ENCODE peak calls at places on chromosomes 13 and 19, in seven cellular contexts. One of them, this sample, is unnamed.

GRCh38 chr19:38815059-38816001 is 2.6 kb upstream of the LGALS4 start:
- DNase-seq in A549: no peak
- DNase-seq in GM12865: no peak
- DNase-seq in endothelial cell: no peak
- DNase-seq in body of pancreas: no peak
- DNase-seq in GM23338: peak; percentile 44
- DNase-seq in gastrocnemius medialis: no peak
- DNase-seq in this sample: no peak

GRCh38 chr13:50241479-50241878 is 226.2 kb downstream of the KCNRG start:
- DNase-seq in endothelial cell: no peak
- DNase-seq in gastrocnemius medialis: no peak
- DNase-seq in GM12865: no peak
- DNase-seq in body of pancreas: no peak
- DNase-seq in A549: no peak
- DNase-seq in GM23338: no peak
- DNase-seq in this sample: no peak

GRCh38 chr13:59823495-59823894 is 340.2 kb downstream of the DIAPH3 start:
- DNase-seq in body of pancreas: no peak
- DNase-seq in endothelial cell: no peak
- DNase-seq in gastrocnemius medialis: no peak
- DNase-seq in GM23338: no peak
- DNase-seq in A549: peak; percentile 0
- DNase-seq in GM12865: no peak
- DNase-seq in this sample: no peak

GRCh38 chr19:46906221-46906620 is 45.4 kb downstream of the ARHGAP35 start:
- DNase-seq in body of pancreas: no peak
- DNase-seq in gastrocnemius medialis: no peak
- DNase-seq in GM23338: no peak
- DNase-seq in endothelial cell: no peak
- DNase-seq in A549: no peak
- DNase-seq in GM12865: no peak
- DNase-seq in this sample: no peak

GRCh38 chr13:100506154-100506553 is 82.4 kb downstream of the GGACT start:
- DNase-seq in A549: no peak
- DNase-seq in body of pancreas: no peak
- DNase-seq in GM12865: peak; percentile 77
- DNase-seq in gastrocnemius medialis: no peak
- DNase-seq in GM23338: no peak
- DNase-seq in endothelial cell: no peak
- DNase-seq in this sample: peak; percentile 70

GRCh38 chr13:114226088-114226487 is 8.6 kb upstream of the CDC16 start:
- DNase-seq in endothelial cell: no peak
- DNase-seq in gastrocnemius medialis: no peak
- DNase-seq in GM23338: no peak
- DNase-seq in body of pancreas: peak; percentile 59
- DNase-seq in GM12865: peak; percentile 17
- DNase-seq in A549: no peak
- DNase-seq in this sample: no peak

GRCh38 chr19:58554494-58555368 is at the start of gene CHMP2A:
- DNase-seq in GM12865: peak; percentile 99
- DNase-seq in GM23338: peak; percentile 99
- DNase-seq in body of pancreas: peak; percentile 98
- DNase-seq in A549: peak; percentile 99
- DNase-seq in gastrocnemius medialis: peak; percentile 99
- DNase-seq in endothelial cell: peak; percentile 98
- DNase-seq in this sample: peak; percentile 99

GRCh38 chr13:101454767-101455166 is 2.3 kb downstream of the ITGBL1 start:
- DNase-seq in GM23338: no peak
- DNase-seq in body of pancreas: no peak
- DNase-seq in endothelial cell: no peak
- DNase-seq in GM12865: no peak
- DNase-seq in gastrocnemius medialis: no peak
- DNase-seq in A549: peak; percentile 49
- DNase-seq in this sample: no peak

GRCh38 chr13:90830782-90831181 is 516.7 kb upstream of the MIR17HG start:
- DNase-seq in endothelial cell: no peak
- DNase-seq in GM12865: no peak
- DNase-seq in GM23338: no peak
- DNase-seq in A549: no peak
- DNase-seq in gastrocnemius medialis: no peak
- DNase-seq in body of pancreas: no peak
- DNase-seq in this sample: no peak
- TF ChIP-seq CTCF in endothelial cell: no peak
- TF ChIP-seq CTCF in GM12865: no peak
- TF ChIP-seq CTCF in GM23338: no peak
- TF ChIP-seq CTCF in A549: no peak
- TF ChIP-seq CTCF in gastrocnemius medialis: no peak
- TF ChIP-seq CTCF in body of pancreas: no peak
- TF ChIP-seq CTCF in this sample: no peak

DNA sequence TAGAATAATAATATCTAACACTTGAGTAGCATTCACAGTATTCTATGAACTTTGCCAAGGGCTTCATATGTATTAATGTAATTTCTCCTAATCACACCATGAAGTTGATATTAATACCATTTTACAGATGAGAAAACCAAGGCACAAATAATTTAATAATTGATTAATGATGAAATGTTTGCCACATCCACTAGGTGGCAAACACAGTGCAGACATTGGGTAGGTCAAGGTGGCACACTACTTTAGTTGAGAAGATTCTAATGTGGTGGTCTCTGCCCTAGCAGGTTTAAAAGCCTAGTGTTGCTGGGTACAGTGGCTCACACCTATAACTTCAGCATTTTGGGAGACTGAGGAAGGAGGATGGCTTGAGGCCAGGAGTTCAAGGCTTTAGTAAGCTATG is 412.4 kb downstream of the SUCLA2 start:
- DNase-seq in body of pancreas: no peak
- DNase-seq in GM23338: peak; percentile 19
- DNase-seq in endothelial cell: no peak
- DNase-seq in GM12865: no peak
- DNase-seq in gastrocnemius medialis: no peak
- DNase-seq in A549: no peak
- DNase-seq in this sample: no peak
- TF ChIP-seq CTCF in body of pancreas: no peak
- TF ChIP-seq CTCF in GM23338: peak; percentile 62
- TF ChIP-seq CTCF in endothelial cell: peak; percentile 55
- TF ChIP-seq CTCF in GM12865: peak; percentile 11
- TF ChIP-seq CTCF in gastrocnemius medialis: no peak
- TF ChIP-seq CTCF in A549: no peak
- TF ChIP-seq CTCF in this sample: no peak

GRCh38 chr19:30498707-30499106 is 126.5 kb downstream of the ZNF536 start:
- DNase-seq in GM12865: no peak
- DNase-seq in gastrocnemius medialis: no peak
- DNase-seq in body of pancreas: no peak
- DNase-seq in A549: no peak
- DNase-seq in endothelial cell: peak; percentile 24
- DNase-seq in GM23338: peak; percentile 78
- DNase-seq in this sample: no peak
- TF ChIP-seq CTCF in GM12865: no peak
- TF ChIP-seq CTCF in gastrocnemius medialis: no peak
- TF ChIP-seq CTCF in body of pancreas: no peak
- TF ChIP-seq CTCF in A549: no peak
- TF ChIP-seq CTCF in endothelial cell: no peak
- TF ChIP-seq CTCF in GM23338: peak; percentile 69
- TF ChIP-seq CTCF in this sample: no peak

GRCh38 chr13:56352356-56352755 is 788.4 kb upstream of the PRR20A start:
- DNase-seq in body of pancreas: no peak
- DNase-seq in GM23338: no peak
- DNase-seq in endothelial cell: no peak
- DNase-seq in gastrocnemius medialis: no peak
- DNase-seq in A549: no peak
- DNase-seq in GM12865: no peak
- DNase-seq in this sample: no peak
- TF ChIP-seq CTCF in body of pancreas: no peak
- TF ChIP-seq CTCF in GM23338: no peak
- TF ChIP-seq CTCF in endothelial cell: no peak
- TF ChIP-seq CTCF in gastrocnemius medialis: no peak
- TF ChIP-seq CTCF in A549: no peak
- TF ChIP-seq CTCF in GM12865: no peak
- TF ChIP-seq CTCF in this sample: no peak

DNA sequence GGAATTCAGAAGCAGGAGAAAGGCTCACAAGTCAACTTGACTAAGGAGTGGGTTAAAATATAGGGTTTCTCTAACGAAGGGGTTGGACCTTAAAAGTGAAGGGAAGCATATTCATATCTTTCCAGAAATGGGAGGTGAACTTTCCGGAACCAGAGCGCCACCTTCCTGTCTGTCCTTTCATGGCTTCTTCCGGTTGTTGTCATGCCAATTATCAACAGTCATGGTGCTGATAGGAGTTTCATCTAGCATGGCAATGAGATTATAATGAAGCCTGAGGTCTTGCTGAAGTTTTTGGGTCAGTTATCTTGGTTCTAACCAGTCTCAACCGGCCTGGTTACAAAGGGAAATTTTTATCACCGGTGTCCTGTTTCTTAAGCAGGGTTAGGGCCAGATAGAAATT is 162.9 kb upstream of the NBEA start:
- DNase-seq in body of pancreas: no peak
- DNase-seq in endothelial cell: no peak
- DNase-seq in gastrocnemius medialis: no peak
- DNase-seq in A549: peak; percentile 20
- DNase-seq in GM12865: no peak
- DNase-seq in GM23338: peak; percentile 15
- DNase-seq in this sample: no peak
- TF ChIP-seq CTCF in body of pancreas: no peak
- TF ChIP-seq CTCF in endothelial cell: no peak
- TF ChIP-seq CTCF in gastrocnemius medialis: no peak
- TF ChIP-seq CTCF in A549: no peak
- TF ChIP-seq CTCF in GM12865: no peak
- TF ChIP-seq CTCF in GM23338: peak; percentile 59
- TF ChIP-seq CTCF in this sample: no peak

GRCh38 chr19:51345076-51345620 is 3.2 kb upstream of the VSIG10L start:
- DNase-seq in GM23338: no peak
- DNase-seq in GM12865: no peak
- DNase-seq in body of pancreas: no peak
- DNase-seq in endothelial cell: no peak
- DNase-seq in A549: no peak
- DNase-seq in gastrocnemius medialis: no peak
- DNase-seq in this sample: no peak

GRCh38 chr19:51347209-51347928 is 5.4 kb upstream of the VSIG10L start:
- DNase-seq in GM12865: no peak
- DNase-seq in gastrocnemius medialis: no peak
- DNase-seq in endothelial cell: no peak
- DNase-seq in body of pancreas: no peak
- DNase-seq in A549: no peak
- DNase-seq in GM23338: no peak
- DNase-seq in this sample: no peak

GRCh38 chr19:51342631-51343569 is 961 bp upstream of the VSIG10L start:
- DNase-seq in A549: no peak
- DNase-seq in GM23338: no peak
- DNase-seq in GM12865: no peak
- DNase-seq in endothelial cell: no peak
- DNase-seq in gastrocnemius medialis: no peak
- DNase-seq in body of pancreas: no peak
- DNase-seq in this sample: no peak

GRCh38 chr19:51341976-51342580 is at the start of gene VSIG10L:
- DNase-seq in GM12865: no peak
- DNase-seq in gastrocnemius medialis: no peak
- DNase-seq in GM23338: no peak
- DNase-seq in endothelial cell: no peak
- DNase-seq in A549: no peak
- DNase-seq in body of pancreas: no peak
- DNase-seq in this sample: no peak

DNA sequence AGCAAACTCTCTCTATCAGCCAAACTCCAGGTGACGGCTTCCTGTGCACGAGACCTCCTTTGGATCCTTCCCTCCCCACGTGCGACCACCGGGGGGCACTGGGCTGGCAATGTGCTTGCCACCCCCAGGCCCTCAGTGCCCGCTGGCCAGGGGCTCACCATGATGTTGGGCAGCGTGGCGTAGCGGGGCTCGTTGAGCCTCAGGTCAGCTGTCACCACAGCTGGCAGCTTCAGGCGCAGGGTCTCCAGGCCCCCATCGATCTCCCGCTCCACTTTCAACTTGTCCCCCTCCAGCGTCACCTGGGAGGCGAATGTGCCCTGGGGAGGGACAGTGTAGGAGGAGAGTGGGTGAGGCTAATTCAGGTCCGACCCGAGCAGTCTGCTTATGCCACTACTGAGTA is 4.8 kb upstream of the VSIG10L start:
- DNase-seq in GM12865: no peak
- DNase-seq in A549: no peak
- DNase-seq in GM23338: no peak
- DNase-seq in endothelial cell: no peak
- DNase-seq in gastrocnemius medialis: no peak
- DNase-seq in body of pancreas: no peak
- DNase-seq in this sample: no peak
- TF ChIP-seq CTCF in GM12865: no peak
- TF ChIP-seq CTCF in A549: no peak
- TF ChIP-seq CTCF in GM23338: peak; percentile 59
- TF ChIP-seq CTCF in endothelial cell: no peak
- TF ChIP-seq CTCF in gastrocnemius medialis: no peak
- TF ChIP-seq CTCF in body of pancreas: no peak
- TF ChIP-seq CTCF in this sample: no peak

DNA sequence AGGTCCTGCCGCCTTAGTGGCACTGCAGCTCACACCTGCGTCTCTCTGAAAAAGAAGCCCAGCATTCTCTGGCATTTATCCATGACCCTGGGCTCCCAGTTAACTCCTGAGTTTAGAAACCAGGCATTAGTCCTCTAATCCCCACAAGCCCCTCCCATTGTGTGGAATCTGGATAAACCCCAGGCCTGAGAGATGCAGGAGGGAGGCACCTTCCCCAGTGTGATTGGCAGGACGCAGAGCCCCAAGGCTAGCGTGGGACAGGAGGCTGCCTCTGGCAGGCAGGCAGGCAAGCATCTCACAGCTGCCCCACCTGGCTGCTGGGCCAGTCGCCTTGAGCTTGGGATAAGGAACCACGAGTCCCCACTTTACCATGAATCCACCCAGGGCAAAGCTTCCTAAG is 11.0 kb upstream of the SERPINE3 start:
- DNase-seq in endothelial cell: no peak
- DNase-seq in GM12865: no peak
- DNase-seq in GM23338: peak; percentile 97
- DNase-seq in A549: no peak
- DNase-seq in body of pancreas: no peak
- DNase-seq in gastrocnemius medialis: no peak
- DNase-seq in this sample: no peak
- TF ChIP-seq CTCF in endothelial cell: no peak
- TF ChIP-seq CTCF in GM12865: no peak
- TF ChIP-seq CTCF in GM23338: peak; percentile 18
- TF ChIP-seq CTCF in A549: no peak
- TF ChIP-seq CTCF in body of pancreas: no peak
- TF ChIP-seq CTCF in gastrocnemius medialis: no peak
- TF ChIP-seq CTCF in this sample: no peak

GRCh38 chr13:29596064-29596418 is 553 bp upstream of the SLC7A1 start:
- DNase-seq in A549: no peak
- DNase-seq in GM12865: no peak
- DNase-seq in gastrocnemius medialis: no peak
- DNase-seq in endothelial cell: no peak
- DNase-seq in body of pancreas: no peak
- DNase-seq in GM23338: no peak
- DNase-seq in this sample: no peak
- TF ChIP-seq CTCF in A549: no peak
- TF ChIP-seq CTCF in GM12865: no peak
- TF ChIP-seq CTCF in gastrocnemius medialis: no peak
- TF ChIP-seq CTCF in endothelial cell: no peak
- TF ChIP-seq CTCF in body of pancreas: no peak
- TF ChIP-seq CTCF in GM23338: no peak
- TF ChIP-seq CTCF in this sample: no peak

GRCh38 chr19:2663920-2664571 is 38.4 kb downstream of the GNG7 start:
- DNase-seq in endothelial cell: no peak
- DNase-seq in A549: no peak
- DNase-seq in body of pancreas: peak; percentile 20
- DNase-seq in gastrocnemius medialis: no peak
- DNase-seq in GM23338: no peak
- DNase-seq in GM12865: peak; percentile 74
- DNase-seq in this sample: peak; percentile 12
- TF ChIP-seq CTCF in endothelial cell: no peak
- TF ChIP-seq CTCF in A549: no peak
- TF ChIP-seq CTCF in body of pancreas: no peak
- TF ChIP-seq CTCF in gastrocnemius medialis: no peak
- TF ChIP-seq CTCF in GM23338: peak; percentile 54
- TF ChIP-seq CTCF in GM12865: peak; percentile 19
- TF ChIP-seq CTCF in this sample: no peak

This sample was measured in activated CD8-positive, alpha-beta T cell treated with anti-CD3 and anti-CD28 coated beads for 36 hours.